ENCODE peak calls at places on chromosomes 5 and 9, in five cellular contexts. Z is AG10803, N is A673, L is neuronal stem cell, U is nucleus accumbens. B is an unnamed sample.

GRCh38 chr9:88387035-88387732 is 1.1 kb upstream of the SPIN1 start:
- DNase-seq in L (no peak), U (no peak), N (peak; percentile 70), Z (peak; percentile 51), B (peak; percentile 83)

GRCh38 chr5:67493676-67494075 is 297.1 kb upstream of the CD180 start:
- DNase-seq in Z (peak; percentile 29), L (no peak), N (peak; percentile 72), U (peak; percentile 42), B (peak; percentile 83)

GRCh38 chr9:2764371-2764770 is 47.1 kb downstream of the KCNV2 start:
- DNase-seq in Z (peak; percentile 20), L (no peak), N (no peak), U (no peak), B (no peak)

GRCh38 chr5:55160493-55161209 is 680 bp downstream of the GPX8 start:
- DNase-seq in L (no peak), N (peak; percentile 93), U (no peak), Z (peak; percentile 96), B (no peak)

GRCh38 chr5:120457839-120458507 is 6.1 kb upstream of the PRR16 start:
- DNase-seq in Z (peak; percentile 64), L (no peak), N (peak; percentile 57), U (no peak), B (peak; percentile 74)

GRCh38 chr5:1755321-1755949 is 44.2 kb downstream of the MRPL36 start:
- DNase-seq in N (no peak), L (no peak), Z (no peak), U (no peak), B (no peak)

GRCh38 chr5:125660231-125660895 is 762.8 kb upstream of the GRAMD2B start:
- DNase-seq in N (no peak), Z (no peak), U (no peak), L (no peak), B (no peak)

GRCh38 chr5:141524604-141525597 is 36.0 kb downstream of the PCDHGC5 start:
- DNase-seq in N (peak; percentile 99), U (peak; percentile 68), L (peak; percentile 98), Z (peak; percentile 96), B (peak; percentile 90)

GRCh38 chr5:176594554-176594953 is 15.4 kb downstream of the GPRIN1 start:
- DNase-seq in U (no peak), N (no peak), Z (no peak), L (no peak), B (no peak)

GRCh38 chr9:119677811-119678530 is 308.7 kb upstream of the BRINP1 start:
- DNase-seq in U (no peak), N (no peak), Z (no peak), L (no peak), B (peak; percentile 56)

GRCh38 chr5:113321266-113321665 is 113.5 kb downstream of the TSSK1B start:
- DNase-seq in L (no peak), U (no peak), N (no peak), Z (no peak), B (peak; percentile 52)

GRCh38 chr9:86337469-86338107 is 16.6 kb downstream of the TUT7 start:
- DNase-seq in U (no peak), N (no peak), L (no peak), Z (no peak), B (no peak)

GRCh38 chr5:1834022-1834551 is 32.9 kb downstream of the NDUFS6 start:
- DNase-seq in N (no peak), L (no peak), U (no peak), Z (no peak), B (no peak)

GRCh38 chr5:120464627-120465280 is 654 bp downstream of the PRR16 start:
- DNase-seq in N (no peak), Z (peak; percentile 81), U (no peak), L (peak; percentile 37), B (peak; percentile 59)

GRCh38 chr5:1803192-1803591 is 2.0 kb downstream of the NDUFS6 start:
- DNase-seq in U (no peak), N (no peak), Z (no peak), L (no peak), B (no peak)